ENCODE peak calls at places on chromosome 7, in four cellular contexts. One of them, this sample, is unnamed.

GRCh38 chr7:99766484-99767099 is 17.4 kb downstream of the CYP3A4 start:
- DNase-seq in right cardiac atrium: no peak
- DNase-seq in A673: no peak
- DNase-seq in T-helper 9 cell: no peak
- DNase-seq in this sample: no peak

GRCh38 chr7:24378871-24379608 is 95.0 kb downstream of the NPY start:
- DNase-seq in right cardiac atrium: no peak
- DNase-seq in A673: no peak
- DNase-seq in T-helper 9 cell: no peak
- DNase-seq in this sample: no peak

GRCh38 chr7:151992375-151992774 is 33.1 kb upstream of the GALNT11 start:
- DNase-seq in right cardiac atrium: peak; percentile 86
- DNase-seq in A673: peak; percentile 88
- DNase-seq in T-helper 9 cell: peak; percentile 5
- DNase-seq in this sample: no peak

GRCh38 chr7:106187613-106188350 is 75.7 kb upstream of the SYPL1 start:
- DNase-seq in right cardiac atrium: no peak
- DNase-seq in A673: no peak
- DNase-seq in T-helper 9 cell: no peak
- DNase-seq in this sample: no peak

GRCh38 chr7:154744861-154745258 is 258.1 kb downstream of the PAXIP1 start:
- DNase-seq in right cardiac atrium: no peak
- DNase-seq in A673: no peak
- DNase-seq in T-helper 9 cell: no peak
- DNase-seq in this sample: no peak

GRCh38 chr7:97026705-97027426 is 2.2 kb upstream of the DLX5 start:
- DNase-seq in right cardiac atrium: no peak
- DNase-seq in A673: no peak
- DNase-seq in T-helper 9 cell: no peak
- DNase-seq in this sample: no peak

GRCh38 chr7:141593134-141593533 is 41.9 kb downstream of the AGK start:
- DNase-seq in right cardiac atrium: no peak
- DNase-seq in A673: peak; percentile 30
- DNase-seq in T-helper 9 cell: no peak
- DNase-seq in this sample: no peak

GRCh38 chr7:35647171-35647574 is 47.8 kb downstream of the HERPUD2 start:
- DNase-seq in right cardiac atrium: no peak
- DNase-seq in A673: peak; percentile 93
- DNase-seq in T-helper 9 cell: no peak
- DNase-seq in this sample: no peak

GRCh38 chr7:116687801-116688201 is 15.8 kb downstream of the MET start:
- DNase-seq in right cardiac atrium: no peak
- DNase-seq in A673: peak; percentile 44
- DNase-seq in T-helper 9 cell: no peak
- DNase-seq in this sample: no peak

GRCh38 chr7:112938895-112939588 is 147.6 kb downstream of the GPR85 start:
- DNase-seq in right cardiac atrium: peak; percentile 66
- DNase-seq in A673: peak; percentile 55
- DNase-seq in T-helper 9 cell: no peak
- DNase-seq in this sample: no peak

GRCh38 chr7:74412603-74413002 is 41.1 kb upstream of the GTF2IRD1 start:
- DNase-seq in right cardiac atrium: no peak
- DNase-seq in A673: no peak
- DNase-seq in T-helper 9 cell: no peak
- DNase-seq in this sample: no peak

GRCh38 chr7:1567893-1568292 is 1.9 kb downstream of the PSMG3 start:
- DNase-seq in right cardiac atrium: peak; percentile 38
- DNase-seq in A673: peak; percentile 87
- DNase-seq in T-helper 9 cell: no peak
- DNase-seq in this sample: no peak

GRCh38 chr7:74606101-74606908 is 51.2 kb upstream of the GTF2I start:
- DNase-seq in right cardiac atrium: peak; percentile 79
- DNase-seq in A673: peak; percentile 34
- DNase-seq in T-helper 9 cell: peak; percentile 13
- DNase-seq in this sample: peak; percentile 50

GRCh38 chr7:36961097-36961496 is 236.8 kb upstream of the AOAH start:
- DNase-seq in right cardiac atrium: no peak
- DNase-seq in A673: no peak
- DNase-seq in T-helper 9 cell: no peak
- DNase-seq in this sample: no peak

GRCh38 chr7:148915211-148915610 is 31.1 kb upstream of the EZH2 start:
- DNase-seq in right cardiac atrium: no peak
- DNase-seq in A673: no peak
- DNase-seq in T-helper 9 cell: no peak
- DNase-seq in this sample: no peak

GRCh38 chr7:27873981-27874957 is 134.3 kb downstream of the TAX1BP1 start:
- DNase-seq in right cardiac atrium: peak; percentile 64
- DNase-seq in A673: no peak
- DNase-seq in T-helper 9 cell: no peak
- DNase-seq in this sample: no peak

GRCh38 chr7:32066441-32066840 is 3.8 kb downstream of the PDE1C start:
- DNase-seq in right cardiac atrium: no peak
- DNase-seq in A673: no peak
- DNase-seq in T-helper 9 cell: no peak
- DNase-seq in this sample: no peak

GRCh38 chr7:133248901-133249300 is 4.0 kb upstream of the EXOC4 start:
- DNase-seq in right cardiac atrium: no peak
- DNase-seq in A673: no peak
- DNase-seq in T-helper 9 cell: no peak
- DNase-seq in this sample: no peak

GRCh38 chr7:18234519-18234918 is 206.9 kb upstream of the PRPS1L1 start:
- DNase-seq in right cardiac atrium: no peak
- DNase-seq in A673: no peak
- DNase-seq in T-helper 9 cell: no peak
- DNase-seq in this sample: no peak

GRCh38 chr7:141074162-141074989 is 512 bp downstream of the TMEM178B start:
- DNase-seq in right cardiac atrium: peak; percentile 50
- DNase-seq in A673: no peak
- DNase-seq in T-helper 9 cell: no peak
- DNase-seq in this sample: no peak

GRCh38 chr7:81267508-81267907 is 348.7 kb upstream of the SEMA3C start:
- DNase-seq in right cardiac atrium: no peak
- DNase-seq in A673: no peak
- DNase-seq in T-helper 9 cell: no peak
- DNase-seq in this sample: no peak

This sample was measured in activated B cell treated with CpG ODN at 0.5 μM for 24 hours.